ENCODE peak calls at places on chromosomes 4 and X, in five cellular contexts. U, A, N, Y and F are unnamed samples.

GRCh38 chr4:151968643-151969042 is 207.8 kb upstream of the GATB start:
- DNase-seq in Y (no peak), A (no peak), N (no peak), U (no peak), F (no peak)

GRCh38 chr4:162341533-162341932 is 177.7 kb upstream of the FSTL5 start:
- DNase-seq in A (no peak), U (no peak), Y (no peak), N (no peak), F (no peak)

GRCh38 chrX:9913041-9913440 is 54.1 kb upstream of the CLDN34 start:
- DNase-seq in Y (no peak), A (no peak), U (peak), N (no peak), F (no peak)

GRCh38 chr4:15702941-15703403 is at the start of gene BST1:
- DNase-seq in U (peak), A (peak), N (peak), Y (peak), F (peak)

GRCh38 chr4:57098415-57098814 is 11.8 kb downstream of the IGFBP7 start:
- DNase-seq in Y (no peak), U (no peak), A (no peak), N (no peak), F (no peak)

GRCh38 chr4:54568184-54568583 is 89.6 kb upstream of the KIT start:
- DNase-seq in N (no peak), U (peak), Y (no peak), A (no peak), F (no peak)

GRCh38 chr4:95409750-95410149 is 139.0 kb downstream of the UNC5C start:
- DNase-seq in Y (no peak), N (no peak), U (no peak), A (no peak), F (no peak)

GRCh38 chr4:7773401-7774187 is 166.1 kb downstream of the AFAP1 start:
- DNase-seq in N (no peak), A (no peak), U (no peak), Y (no peak), F (no peak)

GRCh38 chrX:69264134-69264533 is 98.9 kb upstream of the PJA1 start:
- DNase-seq in A (peak), Y (no peak), N (no peak), U (no peak), F (no peak)

GRCh38 chr4:89737888-89738287 is 99.1 kb downstream of the SNCA start:
- DNase-seq in Y (no peak), A (no peak), N (no peak), U (peak), F (no peak)

GRCh38 chrX:47991263-47992092 is 12.3 kb downstream of the ZNF182 start:
- DNase-seq in U (peak), A (no peak), Y (no peak), N (no peak), F (no peak)

GRCh38 chrX:72101597-72102037 is 30.1 kb downstream of the RTL5 start:
- DNase-seq in Y (no peak), A (peak), N (no peak), U (no peak), F (no peak)

GRCh38 chrX:140928739-140929138 is 73.7 kb upstream of the SPANXB1 start:
- DNase-seq in Y (no peak), U (no peak), N (no peak), A (no peak), F (no peak)

GRCh38 chr4:5361968-5362367 is 310.7 kb downstream of the STK32B start:
- DNase-seq in N (no peak), U (peak), A (no peak), Y (no peak), F (no peak)